ENCODE peak calls at places on chromosome 15, in nine cellular contexts. E is uterus; T is breast epithelium; F is CD8-positive, alpha-beta T cell; W is SK-N-MC; S is GM23248; B is A549; Q is heart left ventricle; L is ovary. D is an unnamed sample.

GRCh38 chr15:68677996-68678395 is 99.2 kb downstream of the CORO2B start:
- DNase-seq in S (no peak), F (no peak), B (no peak), T (no peak), Q (no peak), W (no peak), E (no peak), L (peak), D (peak)

GRCh38 chr15:58518626-58519025 is 86.8 kb downstream of the LIPC start:
- DNase-seq in F (peak), T (no peak), B (no peak), Q (no peak), S (no peak), W (no peak), L (no peak), E (no peak), D (no peak)

GRCh38 chr15:44792715-44793114 is 56.4 kb downstream of the TRIM69 start:
- DNase-seq in S (no peak), B (no peak), T (no peak), Q (no peak), F (no peak), E (no peak), L (no peak), W (no peak), D (no peak)

GRCh38 chr15:71275098-71275497 is 159.8 kb downstream of the THSD4 start:
- DNase-seq in T (no peak), S (peak), L (no peak), Q (no peak), W (peak), B (peak), E (no peak), F (no peak), D (no peak)

GRCh38 chr15:80609512-80609946 is 85.6 kb upstream of the ABHD17C start:
- DNase-seq in W (no peak), L (no peak), S (peak), T (no peak), F (no peak), Q (no peak), B (no peak), E (no peak), D (no peak)

GRCh38 chr15:84924074-84924700 is 39.7 kb downstream of the SLC28A1 start:
- DNase-seq in B (no peak), T (no peak), W (no peak), F (no peak), S (peak), L (no peak), Q (no peak), E (no peak), D (no peak)

GRCh38 chr15:83018477-83018876 is 7.0 kb upstream of the C15orf40 start:
- DNase-seq in Q (no peak), S (no peak), F (no peak), T (no peak), L (no peak), E (no peak), W (no peak), B (no peak), D (no peak)

GRCh38 chr15:79769081-79769481 is 127.7 kb downstream of the MTHFS start:
- DNase-seq in L (no peak), W (no peak), Q (no peak), F (no peak), S (peak), T (no peak), E (no peak), B (peak), D (no peak)

GRCh38 chr15:62591842-62592838 is 427.1 kb upstream of the C2CD4B start:
- DNase-seq in L (no peak), B (peak), F (no peak), E (no peak), W (no peak), Q (no peak), S (peak), T (no peak), D (no peak)

GRCh38 chr15:81889480-81889871 is 156.3 kb downstream of the MEX3B start:
- DNase-seq in T (no peak), B (no peak), E (no peak), F (no peak), W (no peak), Q (no peak), L (no peak), S (no peak), D (no peak)

GRCh38 chr15:91224750-91225380 is 124.8 kb downstream of the SV2B start:
- DNase-seq in W (peak), L (no peak), E (no peak), T (no peak), S (peak), F (no peak), B (peak), Q (no peak), D (no peak)

GRCh38 chr15:99732268-99732641 is 982 bp downstream of the LYSMD4 start:
- DNase-seq in B (no peak), T (no peak), W (no peak), Q (no peak), E (no peak), S (peak), F (no peak), L (no peak), D (no peak)

GRCh38 chr15:74122403-74123130 is 7.8 kb upstream of the ISLR2 start:
- DNase-seq in B (no peak), F (no peak), T (no peak), Q (no peak), L (no peak), E (no peak), W (no peak), S (no peak), D (no peak)
- H3K27ac ChIP-seq in B (no peak), F (no peak), T (no peak), Q (no peak), L (no peak), E (no peak), W (no peak), S (no peak), D (no peak)

DNA sequence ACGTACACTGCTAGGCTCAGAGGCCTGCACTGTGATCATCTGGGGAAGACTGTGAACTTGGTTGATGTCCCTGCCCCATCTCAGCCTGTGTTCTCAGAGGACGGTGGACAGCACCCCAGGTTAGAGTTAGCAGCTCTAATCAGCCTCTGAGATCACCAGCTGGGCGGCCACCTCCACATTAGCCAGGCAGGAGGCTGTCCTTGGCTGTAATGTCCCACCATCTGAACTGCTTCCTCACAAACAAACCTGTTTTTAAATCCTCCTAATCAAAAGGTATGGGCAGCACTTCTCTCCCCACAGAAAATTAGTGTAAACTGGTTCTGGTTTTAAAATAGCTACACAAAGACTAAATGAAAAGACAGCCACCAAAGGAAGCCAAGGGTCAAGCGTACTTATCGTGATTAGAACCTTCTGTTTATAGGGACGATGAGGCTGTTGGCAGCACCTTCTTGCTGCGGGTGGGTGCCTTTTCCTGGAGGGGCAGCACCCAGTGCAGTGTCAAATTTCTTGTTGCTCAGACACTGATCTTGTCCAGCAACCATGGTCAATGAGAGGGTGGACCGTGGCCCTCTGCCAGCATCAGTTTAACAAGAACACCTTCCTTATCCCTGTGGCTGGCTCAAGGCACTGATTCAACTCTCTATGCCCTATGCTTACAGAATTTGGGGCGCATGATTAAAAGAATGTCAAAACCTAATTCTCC is 24.6 kb downstream of the ACSBG1 start:
- DNase-seq in W (no peak), Q (peak), E (no peak), S (no peak), L (no peak), F (no peak), T (peak), B (no peak), D (peak)
- H3K27ac ChIP-seq in W (no peak), Q (peak), E (no peak), S (no peak), L (no peak), F (no peak), T (peak), B (no peak), D (peak)

GRCh38 chr15:40271915-40272712 is 10.8 kb downstream of the ANKRD63 start:
- DNase-seq in S (no peak), E (no peak), B (no peak), F (no peak), Q (no peak), L (no peak), W (no peak), T (no peak), D (no peak)

GRCh38 chr15:40275491-40275890 is 7.4 kb downstream of the ANKRD63 start:
- DNase-seq in S (no peak), Q (no peak), W (no peak), F (no peak), T (no peak), B (no peak), E (no peak), L (no peak), D (no peak)

GRCh38 chr15:40272713-40273056 is 10.2 kb downstream of the ANKRD63 start:
- DNase-seq in F (no peak), L (no peak), B (peak), W (no peak), T (no peak), S (no peak), Q (no peak), E (no peak), D (no peak)

GRCh38 chr15:40274350-40275274 is 8.3 kb downstream of the ANKRD63 start:
- DNase-seq in F (peak), S (peak), T (peak), B (peak), Q (peak), L (peak), W (peak), E (peak), D (peak)

DNA sequence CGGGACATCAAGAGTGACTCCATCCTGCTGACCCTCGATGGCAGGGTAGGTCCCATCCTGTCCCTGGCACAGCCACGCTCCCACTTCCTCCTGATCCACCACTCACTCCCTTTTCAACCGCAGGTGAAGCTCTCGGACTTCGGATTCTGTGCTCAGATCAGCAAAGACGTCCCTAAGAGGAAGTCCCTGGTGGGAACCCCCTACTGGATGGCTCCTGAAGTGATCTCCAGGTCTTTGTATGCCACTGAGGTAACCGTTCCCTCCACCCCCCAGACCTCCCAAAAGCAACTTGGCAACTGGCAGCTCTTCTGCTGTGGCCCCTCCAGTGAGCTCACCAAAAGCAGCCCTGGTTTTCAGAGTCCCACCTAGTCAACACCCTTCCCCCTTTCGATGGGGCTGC is 9.4 kb downstream of the ANKRD63 start:
- DNase-seq in E (no peak), L (no peak), T (no peak), F (no peak), S (no peak), Q (no peak), B (no peak), W (no peak), D (no peak)
- H3K27ac ChIP-seq in E (no peak), L (no peak), T (no peak), F (no peak), S (no peak), Q (no peak), B (no peak), W (peak), D (no peak)

GRCh38 chr15:61079529-61079928 is 149.6 kb downstream of the RORA start:
- DNase-seq in T (no peak), L (no peak), B (no peak), F (no peak), E (no peak), W (no peak), Q (no peak), S (no peak), D (no peak)
- H3K27ac ChIP-seq in T (no peak), L (no peak), B (no peak), F (no peak), E (no peak), W (no peak), Q (no peak), S (no peak), D (no peak)

D was measured in sigmoid colon.